ENCODE peak calls at places on chromosomes 1 and 21, in ten cellular contexts. N, F, U, S, A, I, V, M, J and H are unnamed samples.

GRCh38 chr1:157176591-157177121 is 38.5 kb upstream of the ETV3 start:
- DNase-seq in A (no peak), M (peak; percentile 5), N (no peak), I (no peak), J (no peak), V (no peak), F (no peak), U (no peak), S (no peak), H (no peak)

GRCh38 chr21:32389337-32390015 is 3.3 kb downstream of the URB1 start:
- DNase-seq in M (peak; percentile 69), F (no peak), A (no peak), S (no peak), I (no peak), V (no peak), N (no peak), U (peak; percentile 56), J (no peak), H (no peak)

GRCh38 chr1:109201123-109201703 is 12.5 kb upstream of the SARS1 start:
- DNase-seq in M (peak; percentile 91), N (peak; percentile 36), U (peak; percentile 79), J (peak; percentile 78), V (peak; percentile 20), I (peak; percentile 93), S (no peak), A (peak; percentile 89), F (peak; percentile 65), H (no peak)

GRCh38 chr1:203342192-203342940 is 8.6 kb downstream of the FMOD start:
- DNase-seq in S (peak; percentile 34), M (peak; percentile 67), A (no peak), F (peak; percentile 69), N (peak; percentile 83), J (peak; percentile 77), I (peak; percentile 61), U (peak; percentile 19), V (peak; percentile 29), H (peak; percentile 47)

GRCh38 chr1:151058682-151059341 is 610 bp downstream of the CDC42SE1 start:
- DNase-seq in M (no peak), F (no peak), A (no peak), I (peak; percentile 31), S (no peak), N (no peak), U (no peak), V (no peak), J (peak; percentile 72), H (peak; percentile 45)

GRCh38 chr1:156601122-156601830 is at the start of gene GPATCH4:
- DNase-seq in M (peak; percentile 93), V (peak; percentile 79), I (peak; percentile 95), N (peak; percentile 89), A (peak; percentile 88), J (peak; percentile 88), U (peak; percentile 96), F (peak; percentile 90), S (peak; percentile 68), H (peak; percentile 84)

GRCh38 chr1:119147626-119148180 is 7.2 kb upstream of the WARS2 start:
- DNase-seq in I (no peak), J (no peak), N (no peak), F (no peak), A (peak; percentile 24), M (peak; percentile 43), V (no peak), U (no peak), S (no peak), H (no peak)

GRCh38 chr1:220787069-220787614 is 429 bp downstream of the MTARC1 start:
- DNase-seq in F (no peak), I (peak; percentile 3), U (no peak), N (peak; percentile 58), J (peak; percentile 71), M (no peak), S (no peak), V (no peak), A (no peak), H (no peak)

GRCh38 chr1:16189921-16190499 is 22.4 kb downstream of the ARHGEF19 start:
- DNase-seq in V (no peak), U (peak; percentile 14), N (no peak), M (no peak), S (no peak), J (no peak), F (no peak), A (no peak), I (no peak), H (no peak)